ENCODE peak calls at places on chromosomes 13 and 19, in five cellular contexts. I is A673, Z is heart right ventricle, K is pancreas, Q is neuronal stem cell. P is an unnamed sample. For H3K36me3, the result is how much of the 10 kb centered on the place peaks cover.

GRCh38 chr13:87925006-87925405 is 253.8 kb downstream of the SLITRK5 start:
- DNase-seq in I (no peak), Z (no peak), K (no peak), Q (no peak), P (no peak)

GRCh38 chr13:73721571-73721970 is 412.6 kb downstream of the KLF12 start:
- DNase-seq in I (no peak), Z (no peak), K (no peak), Q (no peak), P (no peak)

GRCh38 chr13:73385848-73386247 is 327.0 kb downstream of the KLF5 start:
- DNase-seq in I (no peak), Z (no peak), K (no peak), Q (no peak), P (no peak)

GRCh38 chr19:13037161-13037560 is 41.9 kb downstream of the NFIX start:
- DNase-seq in I (no peak), Z (no peak), K (no peak), Q (no peak), P (no peak)

GRCh38 chr19:55465460-55466245 is 1.1 kb upstream of the C19orf85 start:
- DNase-seq in I (no peak), Z (peak), K (no peak), Q (no peak), P (no peak)

GRCh38 chr19:6761053-6761676 is 6.1 kb downstream of the SH2D3A start:
- DNase-seq in I (peak), Z (no peak), K (no peak), Q (no peak), P (peak)

GRCh38 chr19:2249880-2250764 is 999 bp downstream of the AMH start:
- DNase-seq in I (no peak), Z (no peak), K (no peak), Q (no peak), P (peak)

GRCh38 chr13:98994080-98994479 is 16.2 kb upstream of the DOCK9 start:
- DNase-seq in I (no peak), Z (no peak), K (no peak), Q (no peak), P (peak)

GRCh38 chr13:31775686-31776085 is 36.4 kb downstream of the RXFP2 start:
- DNase-seq in I (no peak), Z (peak), K (no peak), Q (no peak), P (no peak)

GRCh38 chr13:76292031-76292430 is 594.2 kb downstream of the KCTD12 start:
- DNase-seq in I (no peak), Z (no peak), K (no peak), Q (no peak), P (no peak)

GRCh38 chr13:25932353-25932752 is 119.5 kb downstream of the SHISA2 start:
- DNase-seq in I (no peak), Z (no peak), K (no peak), Q (no peak), P (no peak)

GRCh38 chr13:36919206-36919832 is 719 bp downstream of the SMAD9 start:
- DNase-seq in I (peak), Z (peak), K (peak), Q (peak), P (peak)

GRCh38 chr13:51479199-51479523 is 26.3 kb upstream of the INTS6 start:
- DNase-seq in I (no peak), Z (no peak), K (no peak), Q (no peak), P (no peak)

GRCh38 chr19:35352448-35353304 is 5.0 kb downstream of the FFAR1 start:
- DNase-seq in I (peak), Z (peak), K (peak), Q (peak), P (peak)

GRCh38 chr19:6020166-6020967 is 42.4 kb upstream of the RANBP3 start:
- DNase-seq in I (no peak), Z (no peak), K (peak), Q (no peak), P (peak)

GRCh38 chr19:57434386-57435061 is 601 bp upstream of the ZNF749 start:
- DNase-seq in I (peak), Z (no peak), K (no peak), Q (no peak), P (no peak)

GRCh38 chr13:100602472-100603142 is 14.0 kb upstream of the GGACT start:
- DNase-seq in I (no peak), Z (no peak), K (no peak), Q (no peak), P (no peak)

GRCh38 chr19:14112809-14113385 is 4.7 kb downstream of the PRKACA start:
- DNase-seq in I (no peak), Z (peak), K (no peak), Q (no peak), P (peak)

GRCh38 chr13:76836311-76836710 is 49.9 kb downstream of the KCTD12 start:
- DNase-seq in I (no peak), Z (no peak), K (no peak), Q (no peak), P (no peak)

GRCh38 chr13:41332829-41333228 is 21.8 kb downstream of the NAA16 start:
- DNase-seq in I (no peak), Z (no peak), K (no peak), Q (no peak), P (no peak)

GRCh38 chr13:30037766-30038165 is 187.3 kb upstream of the UBL3 start:
- DNase-seq in I (no peak), Z (no peak), K (no peak), Q (no peak), P (no peak)

GRCh38 chr19:1826557-1827521 is 14.8 kb upstream of the ATP8B3 start:
- DNase-seq in I (no peak), Z (no peak), K (no peak), Q (no peak), P (peak)

GRCh38 chr19:32969549-32969948 is 2.2 kb downstream of the CEP89 start:
- DNase-seq in I (no peak), Z (no peak), K (no peak), Q (no peak), P (no peak)

GRCh38 chr19:35044317-35045117 is 3.0 kb downstream of the HPN start:
- DNase-seq in I (peak), Z (peak), K (no peak), Q (peak), P (peak)

GRCh38 chr19:12965017-12965811 is 4.2 kb upstream of the DAND5 start:
- DNase-seq in I (peak), Z (peak), K (peak), Q (peak), P (peak)

GRCh38 chr13:79043208-79043607 is 362.8 kb downstream of the RBM26 start:
- DNase-seq in I (no peak), Z (no peak), K (no peak), Q (no peak), P (no peak)

GRCh38 chr13:35157143-35157755 is 215.2 kb downstream of the NBEA start:
- DNase-seq in I (peak), Z (no peak), K (no peak), Q (peak), P (peak)

DNA sequence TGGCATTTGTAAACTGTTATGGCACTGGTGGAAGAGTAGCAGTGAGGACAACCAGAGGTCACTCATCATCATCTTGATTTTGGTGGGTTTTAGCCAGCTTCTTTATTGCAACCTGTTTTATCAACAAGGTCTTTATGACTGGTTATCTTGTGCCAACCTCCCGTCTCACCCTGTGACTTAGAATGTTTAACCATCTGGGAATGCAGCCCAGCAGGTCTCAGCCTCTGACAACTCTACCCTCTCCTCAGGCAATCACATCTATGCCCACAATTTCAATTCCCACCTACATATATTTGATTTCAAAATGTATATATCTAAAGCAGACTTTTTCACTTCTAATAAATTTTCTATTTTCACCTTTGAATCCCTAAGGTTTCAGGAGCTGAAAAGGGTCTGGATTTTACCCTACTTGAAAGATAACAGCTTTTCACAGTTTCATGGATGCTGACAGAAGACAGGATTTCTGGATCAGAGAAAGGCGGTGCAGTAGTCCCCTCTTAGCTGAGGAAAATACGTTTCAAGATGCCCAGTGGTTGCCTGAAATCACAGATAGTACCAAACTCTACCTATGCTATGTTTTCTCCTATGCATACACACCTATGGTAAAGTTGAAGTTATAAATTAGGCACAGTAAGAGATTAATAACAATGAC is 1171.8 kb downstream of the DIAPH3 start:
- DNase-seq in I (no peak), Z (no peak), K (no peak), Q (no peak), P (no peak)
- H3K4me3 ChIP-seq in I (no peak), Z (no peak), K (no peak), Q (no peak), P (no peak)

DNA sequence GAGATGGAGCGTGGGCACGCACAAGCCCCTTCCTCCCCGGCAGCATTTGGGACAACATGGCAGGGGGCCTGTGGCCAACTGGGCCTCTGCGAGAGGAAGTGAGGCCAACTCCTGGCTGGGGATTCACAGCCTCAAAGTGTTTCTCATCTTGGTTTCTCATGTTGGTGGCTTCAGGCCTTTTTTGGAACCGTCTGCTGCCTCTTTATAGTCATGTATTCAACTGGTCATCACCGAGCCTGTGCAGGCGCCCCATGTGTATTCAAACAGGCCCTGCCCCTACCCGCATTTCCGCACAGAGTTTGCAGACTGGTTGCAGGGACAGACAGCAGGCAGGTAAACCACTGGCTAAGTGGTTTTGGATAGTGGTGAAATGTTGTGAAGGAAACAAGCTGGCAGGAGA is 17.3 kb upstream of the RELB start:
- DNase-seq in I (no peak), Z (no peak), K (no peak), Q (no peak), P (no peak)
- H3K36me3 ChIP-seq in I (under half), Z (under half), K (under half), Q (under half), P (under half)

DNA sequence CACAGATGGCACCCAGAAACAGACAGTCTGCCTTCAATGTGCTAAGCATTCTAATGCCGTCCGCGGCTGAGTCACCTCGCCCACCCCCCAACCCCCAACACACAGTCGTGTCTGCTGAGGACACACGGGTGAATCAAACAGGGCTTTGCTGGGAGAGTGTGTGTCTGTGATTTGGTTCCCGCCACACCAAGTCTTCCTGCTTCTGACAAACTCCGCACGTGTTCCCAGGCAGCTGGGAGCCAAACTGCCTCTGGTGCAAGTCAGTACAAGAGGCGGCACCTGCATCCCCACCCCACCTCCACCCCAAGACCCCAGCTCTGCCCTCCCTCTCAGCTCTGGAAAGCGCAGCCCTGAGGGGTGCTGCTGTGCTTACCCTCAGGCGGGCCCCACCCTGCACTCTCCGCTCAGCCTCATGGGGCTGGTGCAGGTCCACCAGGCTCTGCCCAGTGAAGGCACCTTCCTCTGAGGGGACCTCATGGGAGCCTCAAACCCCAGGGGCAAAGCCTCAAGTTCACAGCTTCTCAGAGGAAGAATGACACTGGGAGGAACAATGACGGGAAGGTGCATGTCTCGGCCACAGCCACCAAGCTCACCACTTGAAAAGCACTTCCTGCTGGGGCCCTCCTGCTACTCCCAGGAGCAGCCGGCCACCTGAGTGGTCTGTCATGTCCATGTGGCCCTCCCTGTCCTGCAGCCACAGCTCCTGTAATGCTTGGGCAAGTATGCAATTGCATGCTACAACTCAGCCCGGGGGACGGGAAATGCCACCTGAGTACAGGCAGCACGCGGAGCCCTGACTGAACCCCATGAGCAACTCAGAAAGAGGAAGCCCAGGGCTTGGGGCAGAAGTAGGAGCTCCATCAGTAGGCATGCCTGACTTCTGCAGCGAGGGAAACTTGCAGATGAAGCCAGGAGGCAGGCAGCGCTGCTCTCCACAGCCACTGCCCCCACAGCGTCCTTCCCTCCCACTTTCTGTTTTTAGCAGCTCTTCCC is 15.1 kb upstream of the SLC35E1 start:
- DNase-seq in I (no peak), Z (no peak), K (no peak), Q (no peak), P (no peak)
- H3K4me3 ChIP-seq in I (no peak), Z (no peak), K (no peak), Q (no peak), P (no peak)

GRCh38 chr19:46328079-46328478 is 18.8 kb upstream of the PPP5C start:
- DNase-seq in I (no peak), Z (no peak), K (no peak), Q (no peak), P (no peak)
- H3K36me3 ChIP-seq in I (under half), Z (half or more), K (under half), Q (under half), P (under half)

DNA sequence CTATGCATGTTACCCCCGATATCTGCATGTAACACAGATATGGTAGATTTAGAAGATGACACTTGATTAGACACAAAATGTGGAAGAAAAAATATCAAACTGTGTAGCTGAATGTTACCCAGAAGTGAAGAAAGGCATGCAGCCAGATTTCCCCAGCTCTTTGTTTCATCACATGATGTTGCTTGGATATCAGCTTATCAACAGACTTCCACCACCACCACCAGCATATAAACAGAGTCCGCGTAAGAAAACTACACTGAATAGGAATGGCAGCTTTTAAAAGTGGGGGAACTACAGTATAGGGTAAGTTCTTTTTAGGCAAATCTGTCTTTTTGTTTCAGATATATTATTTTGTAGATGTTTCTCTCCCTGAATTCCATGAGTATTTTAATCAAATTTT is at the start of gene FAM216B:
- DNase-seq in I (no peak), Z (no peak), K (no peak), Q (no peak), P (no peak)
- H3K4me3 ChIP-seq in I (no peak), Z (no peak), K (no peak), Q (no peak), P (no peak)

GRCh38 chr13:110197471-110197870 is 109.5 kb downstream of the COL4A1 start:
- DNase-seq in I (no peak), Z (no peak), K (no peak), Q (no peak), P (no peak)
- H3K36me3 ChIP-seq in I (under half), Z (half or more), K (under half), Q (under half), P (under half)

GRCh38 chr19:48695743-48696352 is at the start of gene FUT2:
- DNase-seq in I (no peak), Z (no peak), K (peak), Q (no peak), P (peak)
- H3K4me3 ChIP-seq in I (peak), Z (no peak), K (peak), Q (peak), P (peak)

DNA sequence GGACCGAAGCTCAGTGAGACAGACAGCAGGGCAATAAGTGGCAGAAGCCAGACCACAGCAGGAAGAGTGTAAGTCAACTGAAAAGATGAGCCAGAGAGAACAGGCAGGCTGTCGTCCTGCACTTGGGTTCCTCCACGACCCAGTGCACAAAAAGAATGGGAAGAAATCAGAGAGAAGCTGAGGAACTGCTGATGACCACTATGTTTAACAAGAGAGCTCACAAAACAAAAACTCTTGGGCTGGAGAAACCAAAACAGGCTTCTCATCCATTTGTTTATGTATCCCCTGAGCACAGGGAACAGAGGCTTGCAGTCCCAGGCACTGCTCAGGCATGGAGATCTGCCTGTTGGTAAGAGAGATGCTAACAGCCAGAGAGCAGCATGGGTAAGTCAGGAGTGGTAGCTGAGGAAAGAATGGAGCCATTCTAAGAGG is 14.0 kb downstream of the AKAP8L start:
- DNase-seq in I (no peak), Z (no peak), K (no peak), Q (no peak), P (no peak)
- H3K36me3 ChIP-seq in I (half or more), Z (under half), K (under half), Q (under half), P (under half)

GRCh38 chr19:9407827-9408226 is 27.5 kb downstream of the ZNF266 start:
- DNase-seq in I (peak), Z (no peak), K (no peak), Q (no peak), P (no peak)

GRCh38 chr19:9406798-9407352 is 28.5 kb downstream of the ZNF266 start:
- DNase-seq in I (peak), Z (peak), K (peak), Q (no peak), P (peak)
- H3K4me3 ChIP-seq in I (peak), Z (peak), K (peak), Q (peak), P (no peak)

GRCh38 chr19:3548594-3548993 is 8.8 kb downstream of the MFSD12 start:
- DNase-seq in I (no peak), Z (no peak), K (no peak), Q (no peak), P (no peak)
- H3K36me3 ChIP-seq in I (under half), Z (under half), K (under half), Q (under half), P (under half)

P was measured in H7.